ENCODE peak calls at places on chromosomes 2 and 18, in seven cellular contexts. T is activated CD8-positive, alpha-beta memory T cell treated with anti-CD3 and anti-CD28 coated beads, Interleukin-2, amount 50 U/mL, for 48 hours; H is activated T-cell treated with anti-CD3 and anti-CD28 coated beads, Interleukin-2, amount 50 U/mL, for 24 hours; Z is HEK293T; O is GM06990; U is choroid plexus epithelial cell; C is GM10248. K is an unnamed sample.

GRCh38 chr2:222296911-222297599 is 1.7 kb downstream of the PAX3 start:
- DNase-seq in H (no peak), O (no peak), Z (no peak), T (no peak), C (no peak), U (no peak), K (no peak)

GRCh38 chr2:128237081-128237534 is 81.6 kb downstream of the HS6ST1 start:
- DNase-seq in O (no peak), H (no peak), U (peak), T (peak), Z (no peak), C (no peak), K (peak)

GRCh38 chr2:173164361-173164760 is 88.7 kb downstream of the MAP3K20 start:
- DNase-seq in Z (no peak), C (no peak), H (no peak), T (no peak), U (no peak), O (no peak), K (no peak)

GRCh38 chr18:70047931-70048603 is 100.4 kb upstream of the CD226 start:
- DNase-seq in O (no peak), H (no peak), U (peak), Z (no peak), C (no peak), T (no peak), K (no peak)

GRCh38 chr2:23069935-23070334 is 315.0 kb upstream of the KLHL29 start:
- DNase-seq in Z (no peak), O (no peak), T (no peak), H (no peak), U (no peak), C (no peak), K (no peak)

GRCh38 chr2:216620806-216621205 is 12.4 kb upstream of the IGFBP2 start:
- DNase-seq in O (no peak), U (peak), Z (no peak), T (no peak), H (no peak), C (no peak), K (peak)

GRCh38 chr2:62705859-62706720 is 577 bp downstream of the EHBP1 start:
- DNase-seq in T (peak), C (no peak), H (no peak), O (no peak), U (peak), Z (peak), K (peak)

GRCh38 chr2:237625216-237625705 is 2.1 kb upstream of the LRRFIP1 start:
- DNase-seq in C (no peak), T (no peak), O (no peak), H (no peak), U (no peak), Z (no peak), K (no peak)

GRCh38 chr2:50492452-50492851 is 539.5 kb downstream of the NRXN1 start:
- DNase-seq in H (no peak), U (peak), C (peak), Z (peak), T (no peak), O (no peak), K (peak)

GRCh38 chr18:12423393-12423792 is 15.7 kb downstream of the PRELID3A start:
- DNase-seq in C (no peak), U (no peak), H (no peak), O (no peak), T (no peak), Z (no peak), K (no peak)

GRCh38 chr2:236352761-236353593 is 88.8 kb upstream of the ASB18 start:
- DNase-seq in O (no peak), U (peak), Z (no peak), T (no peak), C (peak), H (no peak), K (peak)